ENCODE peak calls at places on chromosome X, in nine cellular contexts. T is fibroblast of pulmonary artery, F is GM12865, Z is caudate nucleus, L is IMR-90, U is HS-5, I is NCI-H1048, E is activated T-cell treated with anti-CD3 and anti-CD28 coated beads for 1 hour, S is NCI-H774. P is an unnamed sample.

GRCh38 chrX:101415180-101416130 is 7.4 kb downstream of the HNRNPH2 start:
- DNase-seq in E (no peak), I (no peak), L (peak; percentile 84), U (no peak), F (peak; percentile 79), S (no peak), T (peak; percentile 88), Z (no peak), P (peak; percentile 66)

GRCh38 chrX:49230500-49231232 is 2.5 kb downstream of the CACNA1F start:
- DNase-seq in L (no peak), T (no peak), S (peak; percentile 53), U (no peak), F (peak; percentile 72), Z (no peak), E (peak; percentile 28), I (no peak), P (peak; percentile 63)

GRCh38 chrX:154603438-154604430 is 15.3 kb downstream of the CTAG1B start:
- DNase-seq in I (no peak), F (no peak), S (no peak), U (no peak), T (peak; percentile 56), E (no peak), Z (no peak), L (peak; percentile 57), P (no peak)

GRCh38 chrX:140733766-140734342 is 24.3 kb downstream of the LINC00632 start:
- DNase-seq in E (no peak), Z (peak; percentile 0), T (peak; percentile 70), F (peak; percentile 33), S (peak; percentile 1), U (no peak), L (peak; percentile 57), I (no peak), P (peak; percentile 34)

GRCh38 chrX:75522565-75523411 is at the start of gene ZDHHC15:
- DNase-seq in E (peak; percentile 24), U (no peak), I (no peak), Z (peak; percentile 37), T (peak; percentile 3), L (no peak), F (no peak), S (peak; percentile 30), P (no peak)

GRCh38 chrX:13464599-13465275 is 104.7 kb upstream of the EGFL6 start:
- DNase-seq in L (peak; percentile 54), U (no peak), E (no peak), Z (no peak), T (no peak), S (no peak), F (no peak), I (no peak), P (no peak)

GRCh38 chrX:123807825-123808416 is 51.9 kb upstream of the XIAP start:
- DNase-seq in S (peak; percentile 40), I (no peak), U (no peak), F (no peak), T (no peak), Z (no peak), E (no peak), L (peak; percentile 32), P (no peak)

GRCh38 chrX:123108513-123109427 is 75.3 kb upstream of the GRIA3 start:
- DNase-seq in S (no peak), F (no peak), Z (no peak), T (no peak), E (no peak), U (no peak), L (no peak), I (no peak), P (no peak)

GRCh38 chrX:3393168-3393567 is 46.7 kb upstream of the MXRA5 start:
- DNase-seq in I (no peak), Z (no peak), T (no peak), F (no peak), L (no peak), U (no peak), S (no peak), E (no peak), P (no peak)

GRCh38 chrX:81336455-81337144 is 134.7 kb downstream of the SH3BGRL start:
- DNase-seq in U (no peak), T (no peak), I (no peak), Z (no peak), F (no peak), E (no peak), S (no peak), L (peak; percentile 55), P (no peak)